ENCODE peak calls at places on chromosomes 7 and 10, in five cellular contexts. M is CD8-positive, alpha-beta memory T cell; I is heart left ventricle; Q is IMR-90; U is neuronal stem cell. J is an unnamed sample.

GRCh38 chr7:1700086-1700485 is 30.0 kb downstream of the ELFN1 start:
- DNase-seq in I (no peak), U (no peak), M (no peak), Q (no peak), J (no peak)

GRCh38 chr7:56009695-56010094 is 41.5 kb downstream of the PSPH start:
- DNase-seq in I (no peak), Q (no peak), U (no peak), M (no peak), J (no peak)

GRCh38 chr10:78972947-78973900 is 95.5 kb upstream of the ZMIZ1 start:
- DNase-seq in M (peak; percentile 50), U (peak; percentile 90), Q (peak; percentile 95), I (peak; percentile 89), J (peak; percentile 85)

GRCh38 chr7:42240416-42240815 is 3.4 kb upstream of the GLI3 start:
- DNase-seq in I (no peak), U (no peak), M (no peak), Q (no peak), J (no peak)

GRCh38 chr7:94874036-94874745 is 33.2 kb upstream of the PPP1R9A start:
- DNase-seq in U (no peak), I (no peak), M (no peak), Q (no peak), J (peak; percentile 99)

GRCh38 chr10:69101451-69102095 is 13.7 kb downstream of the SRGN start:
- DNase-seq in M (no peak), Q (peak; percentile 38), U (no peak), I (no peak), J (no peak)

GRCh38 chr10:116771891-116772290 is 29.5 kb upstream of the HSPA12A start:
- DNase-seq in M (no peak), U (no peak), Q (no peak), I (no peak), J (no peak)

GRCh38 chr7:155878250-155878649 is 66.0 kb upstream of the SHH start:
- DNase-seq in Q (no peak), M (no peak), U (no peak), I (no peak), J (no peak)

GRCh38 chr10:95363303-95363912 is 72.6 kb upstream of the PDLIM1 start:
- DNase-seq in M (peak; percentile 34), I (no peak), U (peak; percentile 70), Q (peak; percentile 77), J (peak; percentile 75)

GRCh38 chr7:75721426-75721825 is 17.3 kb downstream of the HIP1 start:
- DNase-seq in U (no peak), M (no peak), I (no peak), Q (no peak), J (no peak)

GRCh38 chr7:45099891-45100760 is 11.4 kb upstream of the NACAD start:
- DNase-seq in I (no peak), Q (no peak), U (no peak), M (no peak), J (no peak)

GRCh38 chr7:28165971-28166955 is 14.3 kb downstream of the JAZF1 start:
- DNase-seq in M (no peak), U (no peak), I (no peak), Q (peak; percentile 92), J (no peak)

GRCh38 chr7:28170701-28171100 is 9.9 kb downstream of the JAZF1 start:
- DNase-seq in U (no peak), Q (no peak), I (no peak), M (no peak), J (no peak)

GRCh38 chr7:28166982-28167715 is 13.4 kb downstream of the JAZF1 start:
- DNase-seq in Q (peak; percentile 31), U (no peak), I (no peak), M (no peak), J (no peak)

GRCh38 chr7:28168393-28169158 is 12.0 kb downstream of the JAZF1 start:
- DNase-seq in I (no peak), Q (peak; percentile 52), M (no peak), U (no peak), J (no peak)

GRCh38 chr7:28169166-28169713 is 11.4 kb downstream of the JAZF1 start:
- DNase-seq in Q (peak; percentile 73), U (no peak), M (no peak), I (no peak), J (no peak)
- H3K4me1 ChIP-seq in Q (peaks cover 25% of the 10 kb centered on the region), U (no peaks in the 10 kb centered on the region), M (no peaks in the 10 kb centered on the region), I (no peaks in the 10 kb centered on the region), J (peaks cover 21% of the 10 kb centered on the region)

DNA sequence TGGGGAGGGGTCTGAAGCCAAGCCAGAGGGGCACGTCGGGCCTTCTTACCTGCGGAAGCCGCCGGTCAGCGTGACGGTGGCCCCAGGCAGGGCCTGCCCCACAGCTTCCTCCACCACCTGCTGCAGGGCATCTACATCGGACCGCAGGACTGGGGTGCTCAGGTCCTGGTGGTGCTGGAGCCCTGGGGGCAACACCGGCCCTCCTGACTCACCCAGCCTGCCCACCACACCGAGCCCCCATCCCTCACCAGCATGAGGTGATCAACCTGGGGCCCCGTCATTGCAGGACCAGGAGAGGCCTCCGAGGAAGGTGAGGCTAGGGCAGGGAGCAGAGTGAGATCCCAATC is 8.0 kb downstream of the POLM start:
- DNase-seq in I (no peak), M (no peak), U (no peak), Q (no peak), J (no peak)
- H3K4me3 ChIP-seq in I (no peak overlapping the region), M (no peak overlapping the region), U (no peak overlapping the region), Q (no peak overlapping the region), J (no peak overlapping the region)

GRCh38 chr7:157028528-157028903 is 18.1 kb upstream of the MNX1 start:
- DNase-seq in Q (no peak), U (no peak), I (no peak), M (no peak), J (no peak)

GRCh38 chr7:157032128-157032527 is 21.7 kb upstream of the MNX1 start:
- DNase-seq in M (no peak), U (no peak), Q (no peak), I (no peak), J (no peak)

GRCh38 chr7:157023589-157023905 is 13.1 kb upstream of the MNX1 start:
- DNase-seq in U (no peak), I (no peak), M (no peak), Q (no peak), J (no peak)

GRCh38 chr7:157024716-157025115 is 14.3 kb upstream of the MNX1 start:
- DNase-seq in M (no peak), Q (no peak), U (no peak), I (no peak), J (no peak)

DNA sequence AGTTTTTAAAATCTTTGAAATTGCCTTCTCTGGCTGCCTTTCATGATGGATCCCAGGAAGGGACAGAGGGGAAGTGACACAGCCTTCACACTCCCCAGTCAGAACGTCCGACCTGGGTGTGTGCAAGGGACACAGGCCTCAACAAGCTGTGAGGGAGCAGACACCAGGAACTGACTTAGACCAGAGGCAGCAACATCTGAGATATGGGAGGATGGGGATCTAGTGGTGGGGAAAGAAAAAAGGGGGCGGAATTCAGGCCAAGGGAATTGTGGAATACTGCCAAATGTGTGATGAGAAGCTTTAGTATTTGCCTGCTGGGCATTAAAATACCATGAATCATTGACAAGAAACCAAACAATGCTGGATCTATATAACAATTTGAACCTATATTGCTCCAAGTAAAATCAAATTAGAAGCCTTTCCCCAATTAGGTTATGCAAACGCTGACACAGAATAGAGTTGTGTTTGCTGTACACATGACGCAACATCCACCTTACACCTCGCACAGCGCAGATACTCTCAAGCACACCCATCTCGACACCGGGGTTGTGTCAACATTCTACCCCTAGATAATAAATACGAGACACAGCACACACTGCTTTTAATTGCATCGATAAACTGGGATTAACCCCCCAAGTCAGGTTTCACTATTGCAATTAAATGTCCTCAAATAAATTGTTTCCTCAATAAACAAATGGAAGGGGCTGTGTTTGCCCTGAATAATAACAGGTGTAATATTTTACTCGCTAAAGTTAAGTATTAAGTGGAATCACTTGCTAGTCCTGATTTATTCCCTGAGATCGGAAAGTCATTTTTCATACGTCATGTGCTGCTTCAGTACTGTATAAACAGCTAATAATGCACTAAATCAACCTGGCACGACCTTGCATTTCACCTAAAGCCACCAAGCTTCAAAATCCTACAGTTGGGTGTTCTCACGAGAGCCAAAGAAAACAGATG is 17.4 kb upstream of the MNX1 start:
- DNase-seq in U (no peak), I (no peak), M (no peak), Q (no peak), J (no peak)
- H3K27me3 ChIP-seq in U (peaks cover 7% of the 10 kb centered on the region), I (peaks cover 29% of the 10 kb centered on the region), M (peaks cover 15% of the 10 kb centered on the region), Q (peaks cover 33% of the 10 kb centered on the region), J (peaks cover 24% of the 10 kb centered on the region)

DNA sequence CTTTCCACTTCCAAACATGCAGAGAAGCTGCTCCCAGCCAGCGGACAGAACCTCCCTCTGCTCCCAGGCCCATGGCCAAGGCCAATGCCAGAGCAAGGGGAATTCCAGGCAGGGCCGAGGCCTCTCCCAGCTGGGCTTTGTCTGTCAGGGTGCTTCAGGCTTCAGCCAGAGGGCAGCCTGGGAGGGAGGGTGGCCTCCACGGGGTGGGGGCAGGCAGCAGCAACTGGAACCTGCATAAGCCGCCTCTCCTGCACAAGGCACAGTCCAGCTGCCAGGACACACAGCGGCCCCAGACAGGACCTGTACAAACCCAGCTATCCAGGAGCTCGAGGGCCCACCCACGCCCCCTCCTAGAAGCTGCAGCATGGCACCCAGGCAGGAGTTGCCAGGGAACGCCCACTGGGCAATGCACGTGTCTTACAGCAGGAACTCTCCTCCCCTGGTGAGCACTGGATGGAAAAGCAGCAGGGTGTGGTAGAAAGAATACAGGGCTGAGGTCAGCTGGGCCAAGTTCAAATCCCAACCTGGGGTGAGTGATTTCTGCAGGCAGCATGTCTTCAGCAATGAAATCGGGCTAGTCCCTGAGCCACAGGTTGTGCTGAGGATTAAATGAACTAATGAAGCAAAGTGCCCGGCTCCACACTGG is 7.6 kb downstream of the FAM53B start:
- DNase-seq in U (no peak), Q (peak; percentile 82), I (peak; percentile 94), M (no peak), J (no peak)
- H3K4me1 ChIP-seq in U (peaks cover 40% of the 10 kb centered on the region), Q (peaks cover 22% of the 10 kb centered on the region), I (peaks cover 88% of the 10 kb centered on the region), M (peaks cover 100% of the 10 kb centered on the region), J (peaks cover 21% of the 10 kb centered on the region)

DNA sequence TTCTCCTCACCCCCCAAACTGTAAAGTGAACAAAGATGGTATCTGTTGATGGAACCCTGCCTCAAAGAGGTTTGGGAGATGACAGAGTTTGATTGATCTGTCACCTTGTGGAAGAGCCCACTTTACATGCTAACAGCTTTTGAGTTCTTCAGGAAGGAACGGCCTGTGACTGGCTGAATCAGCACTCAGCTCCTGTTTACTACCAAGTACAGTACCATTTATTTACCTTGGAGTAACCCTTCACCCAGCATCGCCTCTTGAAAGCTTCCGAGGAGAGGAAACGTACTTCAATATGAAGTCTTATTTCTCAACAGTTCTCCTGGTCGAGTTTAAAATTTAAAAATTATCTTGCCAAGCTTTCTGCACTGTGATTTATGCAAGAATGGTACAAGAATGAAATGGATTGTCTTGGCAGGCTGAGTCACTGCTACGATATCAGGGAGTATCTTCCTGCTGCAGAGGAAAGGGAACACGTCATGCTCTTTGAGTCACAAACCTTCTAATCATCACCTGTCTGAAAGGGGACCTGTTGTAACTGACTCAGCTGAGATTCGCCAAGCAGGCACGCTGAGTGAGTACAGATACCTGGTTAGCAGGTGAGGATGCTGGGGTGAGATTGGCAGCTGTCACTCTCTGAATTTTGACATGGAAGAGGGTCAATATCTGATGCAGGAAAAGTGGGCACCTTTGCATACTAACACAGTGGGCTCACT is 30.1 kb downstream of the KLF6 start:
- DNase-seq in M (no peak), U (no peak), I (no peak), Q (peak; percentile 96), J (no peak)
- H3K4me3 ChIP-seq in M (no peak overlapping the region), U (no peak overlapping the region), I (no peak overlapping the region), Q (no peak overlapping the region), J (no peak overlapping the region)

J was measured in HAP-1.